ENCODE peak calls at places on chromosomes 6 and 20, in nine cellular contexts. C is cardiac fibroblast, J is kidney, B is adrenal gland, Q is HCT116, A is fibroblast of the aortic adventitia, I is AG10803, S is ovary, H is AG04449. P is an unnamed sample.

GRCh38 chr6:43037706-43038105 is 15.9 kb downstream of the CUL7 start:
- DNase-seq in C (no peak), J (no peak), B (no peak), Q (no peak), A (no peak), I (no peak), S (no peak), H (no peak), P (no peak)

GRCh38 chr20:41387433-41387832 is 20.8 kb upstream of the EMILIN3 start:
- DNase-seq in C (no peak), J (no peak), B (no peak), Q (no peak), A (no peak), I (no peak), S (no peak), H (no peak), P (no peak)

GRCh38 chr6:148364056-148364844 is 21.6 kb downstream of the SASH1 start:
- DNase-seq in C (peak), J (no peak), B (no peak), Q (no peak), A (peak), I (peak), S (no peak), H (peak), P (peak)

GRCh38 chr6:135675862-135676261 is 175.6 kb upstream of the PDE7B start:
- DNase-seq in C (peak), J (no peak), B (no peak), Q (peak), A (peak), I (no peak), S (no peak), H (no peak), P (no peak)

GRCh38 chr6:113920663-113921267 is 50.2 kb downstream of the HDAC2 start:
- DNase-seq in C (no peak), J (no peak), B (no peak), Q (no peak), A (no peak), I (no peak), S (no peak), H (no peak), P (no peak)

GRCh38 chr6:12485226-12485764 is 195.1 kb downstream of the EDN1 start:
- DNase-seq in C (no peak), J (no peak), B (no peak), Q (no peak), A (no peak), I (no peak), S (no peak), H (no peak), P (no peak)

GRCh38 chr6:2020909-2021308 is 224.5 kb downstream of the GMDS start:
- DNase-seq in C (peak), J (no peak), B (no peak), Q (no peak), A (peak), I (peak), S (no peak), H (peak), P (peak)

GRCh38 chr6:160070831-160071230 is 50.8 kb upstream of the SLC22A1 start:
- DNase-seq in C (no peak), J (no peak), B (no peak), Q (no peak), A (no peak), I (no peak), S (no peak), H (no peak), P (no peak)

GRCh38 chr6:136548582-136549330 is 1.5 kb downstream of the MAP7 start:
- DNase-seq in C (no peak), J (no peak), B (no peak), Q (no peak), A (no peak), I (no peak), S (no peak), H (no peak), P (no peak)

GRCh38 chr6:8234316-8234715 is 132.0 kb upstream of the EEF1E1 start:
- DNase-seq in C (no peak), J (no peak), B (no peak), Q (no peak), A (no peak), I (no peak), S (no peak), H (no peak), P (no peak)

GRCh38 chr20:61814726-61815125 is 251.0 kb downstream of the TAF4 start:
- DNase-seq in C (no peak), J (peak), B (no peak), Q (no peak), A (no peak), I (no peak), S (no peak), H (no peak), P (no peak)

GRCh38 chr6:143878272-143878760 is 14.0 kb downstream of the ZC2HC1B start:
- DNase-seq in C (peak), J (no peak), B (no peak), Q (no peak), A (no peak), I (no peak), S (no peak), H (no peak), P (no peak)

GRCh38 chr6:4641461-4641860 is 134.7 kb upstream of the CDYL start:
- DNase-seq in C (no peak), J (no peak), B (no peak), Q (no peak), A (no peak), I (no peak), S (no peak), H (no peak), P (no peak)

GRCh38 chr6:69026715-69027114 is 391.6 kb downstream of the ADGRB3 start:
- DNase-seq in C (peak), J (no peak), B (no peak), Q (no peak), A (no peak), I (no peak), S (no peak), H (no peak), P (no peak)

GRCh38 chr6:24927234-24927955 is 8.4 kb downstream of the RIPOR2 start:
- DNase-seq in C (no peak), J (no peak), B (no peak), Q (no peak), A (no peak), I (no peak), S (no peak), H (no peak), P (no peak)

GRCh38 chr20:2750343-2751251 is 49.8 kb downstream of the CPXM1 start:
- DNase-seq in C (peak), J (peak), B (peak), Q (no peak), A (peak), I (peak), S (peak), H (no peak), P (no peak)

GRCh38 chr6:9621276-9621675 is 793.6 kb downstream of the TFAP2A start:
- DNase-seq in C (peak), J (no peak), B (no peak), Q (no peak), A (peak), I (peak), S (no peak), H (no peak), P (peak)

GRCh38 chr20:37226889-37227288 is 34.7 kb downstream of the GHRH start:
- DNase-seq in C (no peak), J (peak), B (peak), Q (no peak), A (peak), I (peak), S (peak), H (no peak), P (no peak)

GRCh38 chr20:37230200-37230599 is 31.4 kb downstream of the GHRH start:
- DNase-seq in C (no peak), J (no peak), B (no peak), Q (no peak), A (no peak), I (no peak), S (no peak), H (no peak), P (no peak)

GRCh38 chr20:37228656-37229055 is 33.0 kb downstream of the GHRH start:
- DNase-seq in C (no peak), J (no peak), B (no peak), Q (no peak), A (no peak), I (no peak), S (no peak), H (no peak), P (no peak)

GRCh38 chr20:37229300-37229699 is 32.3 kb downstream of the GHRH start:
- DNase-seq in C (no peak), J (no peak), B (no peak), Q (no peak), A (no peak), I (no peak), S (no peak), H (no peak), P (no peak)

DNA sequence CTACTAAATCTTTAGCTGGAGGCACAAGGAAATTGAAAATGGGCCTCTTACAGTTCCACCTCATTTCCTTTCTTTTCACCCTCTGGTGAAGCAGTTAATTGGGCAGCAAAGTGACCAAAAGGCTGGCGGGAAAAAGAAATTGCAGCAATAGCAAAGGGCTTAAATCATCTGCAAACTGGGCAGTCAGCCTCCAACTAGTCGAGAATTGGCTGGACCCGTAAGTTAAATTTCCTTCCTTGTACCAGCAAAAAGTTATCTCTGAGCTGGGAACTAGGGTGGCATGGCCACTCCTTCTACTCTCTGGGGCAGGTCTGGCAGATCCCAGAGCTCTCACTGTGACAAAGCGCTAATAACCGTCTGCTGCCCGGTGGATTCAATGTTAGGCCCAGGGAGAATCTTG is 33.5 kb downstream of the GHRH start:
- DNase-seq in C (no peak), J (no peak), B (no peak), Q (no peak), A (peak), I (peak), S (no peak), H (no peak), P (no peak)
- H3K4me3 ChIP-seq in C (no peak), J (no peak), B (no peak), Q (no peak), A (no peak), I (no peak), S (no peak), H (no peak), P (no peak)

DNA sequence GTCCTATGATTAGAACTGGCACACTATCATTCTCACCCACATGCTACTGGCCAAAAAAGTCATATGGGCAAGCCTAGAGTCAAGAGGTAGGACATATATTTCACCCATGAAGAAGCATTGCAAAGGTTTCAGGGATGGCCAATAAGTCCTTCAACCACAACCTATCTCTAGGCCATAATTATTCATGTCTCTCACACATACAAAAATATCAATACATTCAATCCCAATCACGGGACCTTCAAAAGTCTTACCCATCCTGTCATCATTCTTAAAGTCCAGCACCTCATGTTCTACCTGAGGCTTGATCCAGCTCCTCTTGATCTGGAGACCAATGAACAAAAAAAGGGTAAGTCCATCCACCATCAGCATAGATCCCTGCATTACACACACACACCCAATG is 12.6 kb upstream of the BTN1A1 start:
- DNase-seq in C (no peak), J (no peak), B (no peak), Q (no peak), A (no peak), I (no peak), S (no peak), H (no peak), P (no peak)
- TF ChIP-seq CTCF in C (no peak), J (no peak), B (no peak), Q (no peak), A (no peak), I (no peak), S (no peak), H (no peak), P (no peak)

GRCh38 chr6:28765978-28766351 is 157.8 kb downstream of the TRIM27 start:
- DNase-seq in C (no peak), J (no peak), B (no peak), Q (no peak), A (no peak), I (no peak), S (no peak), H (no peak), P (no peak)
- H3K4me3 ChIP-seq in C (no peak), J (no peak), B (no peak), Q (no peak), A (no peak), I (no peak), S (no peak), H (no peak), P (no peak)

GRCh38 chr6:16129623-16130243 is 847 bp downstream of the MYLIP start:
- DNase-seq in C (peak), J (peak), B (peak), Q (no peak), A (peak), I (no peak), S (peak), H (no peak), P (no peak)
- TF ChIP-seq CTCF in C (no peak), J (no peak), B (no peak), Q (no peak), A (no peak), I (no peak), S (no peak), H (no peak), P (no peak)

DNA sequence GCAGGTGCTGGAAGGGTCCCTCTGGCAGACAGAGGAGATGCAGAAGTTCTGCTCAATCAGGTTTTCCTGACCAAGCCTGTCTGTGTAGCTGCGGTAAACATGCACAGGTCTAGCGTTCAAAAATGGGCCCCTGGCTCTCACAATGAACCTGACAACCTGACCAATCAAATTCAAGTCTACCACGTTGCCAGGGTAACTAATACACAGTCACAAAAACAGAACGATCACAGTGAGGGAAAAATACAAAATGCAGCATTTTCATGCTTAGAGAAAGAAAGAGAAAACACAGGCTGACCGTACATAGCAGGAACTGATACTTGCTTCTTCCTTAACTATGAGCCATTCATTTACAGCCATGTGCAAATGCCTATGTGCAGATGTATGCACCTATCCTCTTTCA is 353.1 kb upstream of the TSHZ2 start:
- DNase-seq in C (no peak), J (no peak), B (no peak), Q (no peak), A (no peak), I (no peak), S (no peak), H (no peak), P (no peak)
- H3K4me3 ChIP-seq in C (no peak), J (no peak), B (no peak), Q (no peak), A (no peak), I (no peak), S (no peak), H (no peak), P (no peak)

P was measured in AG09309.